ENCODE peak calls at places on chromosomes 16 and 17, in nine cellular contexts. K is body of pancreas; T is esophagus squamous epithelium; S is substantia nigra; H is naive thymus-derived CD8-positive, alpha-beta T cell; L is uterus; Y is A172; U is NCI-H187 treated with DMSO at 0.1 percent for 48 hours; X is activated CD4-positive, alpha-beta T cell treated with anti-CD3 and anti-CD28 coated beads for 4 hours. V is an unnamed sample.

GRCh38 chr16:85651822-85652430 is 36.8 kb downstream of the GINS2 start:
- DNase-seq in Y (no peak), X (no peak), K (peak; percentile 54), S (no peak), H (no peak), T (no peak), U (no peak), L (peak; percentile 51), V (no peak)

GRCh38 chr16:53065436-53066165 is 10.8 kb downstream of the CHD9 start:
- DNase-seq in Y (no peak), T (no peak), U (no peak), L (no peak), X (no peak), S (no peak), H (no peak), K (no peak), V (no peak)

GRCh38 chr16:14302031-14302398 is 230.9 kb downstream of the MRTFB start:
- DNase-seq in T (no peak), X (no peak), L (peak; percentile 55), K (peak; percentile 79), S (peak; percentile 56), Y (peak; percentile 44), U (no peak), H (no peak), V (no peak)

GRCh38 chr16:27379919-27380318 is 22.1 kb upstream of the IL21R start:
- DNase-seq in Y (no peak), S (no peak), X (no peak), U (no peak), H (no peak), T (no peak), K (no peak), L (no peak), V (no peak)

GRCh38 chr17:55201609-55201932 is 63.2 kb upstream of the HLF start:
- DNase-seq in L (no peak), T (no peak), K (no peak), Y (no peak), U (no peak), H (no peak), X (no peak), S (no peak), V (no peak)

GRCh38 chr17:37359682-37360188 is 16.1 kb upstream of the C17orf78 start:
- DNase-seq in K (no peak), T (no peak), X (no peak), H (no peak), Y (no peak), L (no peak), S (peak; percentile 48), U (no peak), V (no peak)

GRCh38 chr17:27303734-27304133 is 9.8 kb downstream of the WSB1 start:
- DNase-seq in Y (no peak), K (no peak), X (no peak), S (no peak), T (no peak), U (no peak), H (no peak), L (no peak), V (no peak)

GRCh38 chr17:50203086-50203485 is 1.7 kb upstream of the COL1A1 start:
- DNase-seq in S (no peak), Y (no peak), K (no peak), X (no peak), H (no peak), T (no peak), U (no peak), L (peak; percentile 78), V (no peak)

GRCh38 chr16:66427451-66427860 is 361 bp downstream of the BEAN1 start:
- DNase-seq in U (no peak), X (no peak), H (no peak), L (no peak), K (no peak), S (no peak), Y (no peak), T (no peak), V (no peak)

GRCh38 chr17:51961689-51962088 is 196.8 kb downstream of the CA10 start:
- DNase-seq in X (no peak), U (no peak), T (no peak), K (no peak), L (no peak), S (no peak), H (no peak), Y (no peak), V (no peak)

GRCh38 chr16:75372236-75372856 is 61.0 kb downstream of the CFDP1 start:
- DNase-seq in L (no peak), X (no peak), H (no peak), U (no peak), K (no peak), T (no peak), Y (no peak), S (no peak), V (no peak)

GRCh38 chr17:82551779-82552457 is 32.4 kb downstream of the FOXK2 start:
- DNase-seq in Y (peak; percentile 77), H (peak; percentile 71), U (no peak), X (peak; percentile 72), S (peak; percentile 48), T (peak; percentile 10), L (peak; percentile 78), K (peak; percentile 80), V (peak; percentile 81)

GRCh38 chr17:62807812-62808575 is at the start of gene MARCHF10:
- DNase-seq in T (no peak), K (peak; percentile 43), L (peak; percentile 25), S (no peak), X (peak; percentile 42), U (no peak), H (peak; percentile 17), Y (no peak), V (no peak)

GRCh38 chr17:8031950-8032349 is 6.9 kb upstream of the ALOX15B start:
- DNase-seq in U (no peak), S (no peak), H (no peak), L (no peak), K (no peak), T (no peak), X (no peak), Y (no peak), V (no peak)

GRCh38 chr17:45123930-45124796 is 8.2 kb downstream of the PLCD3 start:
- DNase-seq in Y (peak; percentile 99), T (no peak), K (no peak), X (peak; percentile 25), S (no peak), U (no peak), H (no peak), L (peak; percentile 81), V (no peak)

GRCh38 chr17:17146791-17147406 is 59.2 kb downstream of the PLD6 start:
- DNase-seq in H (no peak), T (no peak), S (no peak), L (peak; percentile 32), X (peak; percentile 15), U (no peak), K (no peak), Y (no peak), V (peak; percentile 65)

GRCh38 chr16:46691720-46692119 is 2.3 kb downstream of the ORC6 start:
- DNase-seq in K (no peak), T (no peak), H (no peak), S (no peak), U (no peak), Y (peak; percentile 10), X (no peak), L (no peak), V (no peak)

GRCh38 chr16:30394603-30395154 is 541 bp upstream of the ZNF48 start:
- DNase-seq in S (no peak), X (no peak), U (no peak), H (no peak), K (no peak), L (no peak), Y (peak; percentile 33), T (no peak), V (no peak)

GRCh38 chr17:79696159-79696982 is 34.4 kb upstream of the ENPP7 start:
- DNase-seq in X (no peak), H (no peak), K (no peak), Y (no peak), L (no peak), U (no peak), S (no peak), T (no peak), V (no peak)

GRCh38 chr16:24151482-24151939 is 104.6 kb upstream of the CACNG3 start:
- DNase-seq in U (peak; percentile 45), X (peak; percentile 2), T (no peak), H (no peak), S (no peak), K (no peak), Y (peak; percentile 60), L (no peak), V (peak; percentile 2)

GRCh38 chr16:24298539-24298938 is 42.4 kb downstream of the CACNG3 start:
- DNase-seq in T (no peak), X (no peak), S (no peak), K (no peak), H (no peak), L (no peak), U (no peak), Y (no peak), V (no peak)

GRCh38 chr17:18225562-18226283 is at the start of gene LLGL1:
- DNase-seq in X (no peak), T (no peak), S (no peak), L (peak; percentile 52), H (no peak), U (no peak), Y (no peak), K (no peak), V (no peak)

GRCh38 chr16:49602201-49603041 is 228.8 kb downstream of the C16orf78 start:
- DNase-seq in U (no peak), L (no peak), H (no peak), T (no peak), K (no peak), S (no peak), Y (no peak), X (no peak), V (no peak)

GRCh38 chr17:77315551-77316190 is 174.9 kb downstream of the SEC14L1 start:
- DNase-seq in Y (peak; percentile 64), K (no peak), U (no peak), S (no peak), H (no peak), L (no peak), T (no peak), X (no peak), V (no peak)

GRCh38 chr17:29577778-29578211 is 9.3 kb downstream of the TP53I13 start:
- DNase-seq in S (peak; percentile 51), L (peak; percentile 70), Y (peak; percentile 59), T (no peak), U (no peak), K (peak; percentile 13), H (no peak), X (no peak), V (no peak)

GRCh38 chr17:78341559-78342437 is 18.1 kb downstream of the SOCS3 start:
- DNase-seq in X (no peak), T (no peak), H (no peak), S (peak; percentile 83), K (peak; percentile 83), Y (peak; percentile 75), L (peak; percentile 87), U (no peak), V (no peak)

GRCh38 chr16:10920726-10921427 is 21.4 kb downstream of the DEXI start:
- DNase-seq in X (no peak), K (no peak), T (no peak), U (no peak), L (no peak), S (no peak), Y (peak; percentile 13), H (no peak), V (no peak)

GRCh38 chr17:8791910-8792270 is 7.3 kb downstream of the MFSD6L start:
- DNase-seq in T (no peak), U (no peak), Y (peak; percentile 59), X (no peak), L (no peak), S (no peak), H (no peak), K (no peak), V (no peak)

GRCh38 chr17:57114085-57114673 is 29.1 kb downstream of the AKAP1 start:
- DNase-seq in Y (no peak), L (peak; percentile 56), K (peak; percentile 53), X (peak; percentile 69), T (no peak), S (peak; percentile 44), H (peak; percentile 55), U (no peak), V (peak; percentile 55)

GRCh38 chr16:70779361-70779760 is 21.6 kb downstream of the VAC14 start:
- DNase-seq in K (no peak), H (no peak), U (no peak), S (no peak), T (no peak), X (no peak), L (no peak), Y (no peak), V (no peak)

GRCh38 chr17:50425682-50426471 is at the start of gene ACSF2:
- DNase-seq in T (peak; percentile 38), U (no peak), L (peak; percentile 75), X (peak; percentile 62), H (peak; percentile 49), K (peak; percentile 73), Y (peak; percentile 44), S (peak; percentile 33), V (peak; percentile 69)

V was measured in CD4-positive, CD25-positive, alpha-beta regulatory T cell.